ENCODE peak calls at places on chromosomes 6 and 20, in six cellular contexts. W is activated CD4-positive, alpha-beta T cell treated with anti-CD3 and anti-CD28 coated beads, Interleukin-2, amount 10 ng/mL, durations not matched to agents 7 days and 5 days; H is NCI-H2107; R is cortex of kidney; Y is NCI-H510A treated with DMSO at 0.1 percent for 48 hours; K is ovary. G is an unnamed sample.

GRCh38 chr20:32112862-32113261 is 3.3 kb downstream of the TM9SF4 start:
- DNase-seq in W (no peak), R (no peak), H (no peak), Y (no peak), K (no peak), G (no peak)

GRCh38 chr20:37636212-37636975 is 57.4 kb upstream of the CTNNBL1 start:
- DNase-seq in Y (no peak), R (no peak), H (no peak), K (no peak), W (no peak), G (no peak)

GRCh38 chr6:27280064-27280539 is 32.0 kb downstream of the POM121L2 start:
- DNase-seq in W (no peak), K (peak), Y (no peak), R (no peak), H (no peak), G (no peak)

GRCh38 chr6:38262041-38262440 is 377.7 kb downstream of the BTBD9 start:
- DNase-seq in K (no peak), R (no peak), H (no peak), Y (no peak), W (no peak), G (no peak)

GRCh38 chr6:19691465-19692167 is 145.6 kb upstream of the ID4 start:
- DNase-seq in R (no peak), Y (no peak), W (no peak), H (no peak), K (no peak), G (peak)

GRCh38 chr6:104404377-104404776 is 455.3 kb downstream of the HACE1 start:
- DNase-seq in Y (no peak), W (no peak), H (no peak), R (no peak), K (no peak), G (no peak)

GRCh38 chr20:32114305-32114960 is 4.9 kb downstream of the TM9SF4 start:
- DNase-seq in R (no peak), W (no peak), K (no peak), H (no peak), Y (no peak), G (no peak)

GRCh38 chr6:158056804-158057203 is 75.1 kb downstream of the SYNJ2 start:
- DNase-seq in K (no peak), H (no peak), R (no peak), Y (no peak), W (no peak), G (no peak)

GRCh38 chr6:157013649-157014365 is 236.6 kb downstream of the ARID1B start:
- DNase-seq in Y (no peak), H (no peak), R (no peak), K (no peak), W (no peak), G (no peak)

GRCh38 chr6:137246801-137247202 is 27.6 kb upstream of the IFNGR1 start:
- DNase-seq in Y (no peak), W (no peak), K (no peak), H (no peak), R (no peak), G (no peak)

GRCh38 chr6:146850238-146850896 is 251.6 kb downstream of the ADGB start:
- DNase-seq in R (no peak), H (no peak), W (no peak), Y (no peak), K (no peak), G (no peak)

GRCh38 chr20:12594410-12595130 is 414.2 kb upstream of the SPTLC3 start:
- DNase-seq in K (no peak), W (no peak), Y (peak), R (no peak), H (no peak), G (no peak)

GRCh38 chr6:111382476-111383294 is 100.3 kb downstream of the REV3L start:
- DNase-seq in R (no peak), K (no peak), H (no peak), W (no peak), Y (no peak), G (no peak)

GRCh38 chr6:1736346-1737105 is 126.8 kb downstream of the FOXC1 start:
- DNase-seq in Y (no peak), K (no peak), R (no peak), W (no peak), H (no peak), G (no peak)

GRCh38 chr20:34979366-34980153 is 23.9 kb downstream of the MYH7B start:
- DNase-seq in R (no peak), K (no peak), W (no peak), Y (no peak), H (no peak), G (no peak)